ENCODE peak calls at places on chromosome 9, in six cellular contexts. S is PC-3, G is HFFc6, T is AG10803, N is GM03348, Y is hepatocyte. A is an unnamed sample.

GRCh38 chr9:76818271-76818670 is 54.0 kb downstream of the PCA3 start:
- DNase-seq in S (peak), G (peak), T (peak), N (peak), Y (peak), A (peak)

GRCh38 chr9:116350213-116350612 is 196.6 kb downstream of the PAPPA start:
- DNase-seq in S (no peak), G (no peak), T (no peak), N (no peak), Y (no peak), A (no peak)

GRCh38 chr9:29691145-29691544 is 2117.9 kb upstream of the C9orf72 start:
- DNase-seq in S (no peak), G (no peak), T (no peak), N (no peak), Y (no peak), A (no peak)

GRCh38 chr9:136695955-136696354 is 8.7 kb upstream of the AGPAT2 start:
- DNase-seq in S (no peak), G (no peak), T (no peak), N (no peak), Y (no peak), A (no peak)

GRCh38 chr9:91758491-91758981 is 191.5 kb downstream of the ROR2 start:
- DNase-seq in S (peak), G (peak), T (peak), N (peak), Y (peak), A (peak)

GRCh38 chr9:88949961-88950340 is 41.3 kb upstream of the S1PR3 start:
- DNase-seq in S (peak), G (no peak), T (no peak), N (no peak), Y (no peak), A (no peak)

GRCh38 chr9:15349892-15350761 is 43.1 kb upstream of the TTC39B start:
- DNase-seq in S (peak), G (peak), T (no peak), N (no peak), Y (no peak), A (peak)

GRCh38 chr9:83280259-83280658 is 217.3 kb upstream of the RASEF start:
- DNase-seq in S (peak), G (peak), T (peak), N (no peak), Y (no peak), A (peak)

GRCh38 chr9:37283730-37284235 is 138.7 kb upstream of the GRHPR start:
- DNase-seq in S (peak), G (peak), T (peak), N (peak), Y (no peak), A (peak)

GRCh38 chr9:91126761-91127420 is 234.8 kb downstream of the AUH start:
- DNase-seq in S (no peak), G (peak), T (peak), N (no peak), Y (no peak), A (no peak)

GRCh38 chr9:134130503-134131375 is 5.1 kb upstream of the WDR5 start:
- DNase-seq in S (no peak), G (no peak), T (peak), N (peak), Y (peak), A (peak)

GRCh38 chr9:72362118-72362531 is 2.9 kb downstream of the ZFAND5 start:
- DNase-seq in S (peak), G (no peak), T (peak), N (peak), Y (no peak), A (peak)

GRCh38 chr9:85077954-85078353 is 408.4 kb downstream of the NTRK2 start:
- DNase-seq in S (no peak), G (no peak), T (no peak), N (no peak), Y (no peak), A (no peak)

GRCh38 chr9:4114569-4115505 is 185.0 kb downstream of the GLIS3 start:
- DNase-seq in S (no peak), G (peak), T (peak), N (no peak), Y (peak), A (peak)

GRCh38 chr9:108761530-108762347 is 94.0 kb downstream of the ACTL7B start:
- DNase-seq in S (peak), G (peak), T (peak), N (peak), Y (peak), A (peak)

GRCh38 chr9:137873858-137874363 is 3.7 kb upstream of the CACNA1B start:
- DNase-seq in S (no peak), G (no peak), T (no peak), N (no peak), Y (no peak), A (no peak)

GRCh38 chr9:23229764-23230434 is 596.1 kb downstream of the ELAVL2 start:
- DNase-seq in S (no peak), G (no peak), T (no peak), N (no peak), Y (no peak), A (no peak)

GRCh38 chr9:130433947-130434262 is 10.9 kb upstream of the ASS1 start:
- DNase-seq in S (no peak), G (no peak), T (no peak), N (no peak), Y (no peak), A (no peak)

GRCh38 chr9:31908158-31908890 is 476.1 kb upstream of the ACO1 start:
- DNase-seq in S (peak), G (peak), T (no peak), N (no peak), Y (no peak), A (peak)

GRCh38 chr9:90905822-90906221 is 104.2 kb downstream of the SYK start:
- DNase-seq in S (no peak), G (no peak), T (no peak), N (no peak), Y (no peak), A (no peak)

GRCh38 chr9:128254855-128255759 is 20.7 kb downstream of the GOLGA2 start:
- DNase-seq in S (peak), G (peak), T (peak), N (peak), Y (peak), A (peak)